ENCODE peak calls at places on chromosomes 7 and 10, in eight cellular contexts. O is uterus, M is psoas muscle, F is WERI-Rb-1, B is GM12864, H is Peyer's patch, D is foreskin fibroblast, V is cardiac fibroblast. Z is an unnamed sample.

GRCh38 chr7:42907316-42907715 is 4.6 kb downstream of the C7orf25 start:
- DNase-seq in O (no peak), M (no peak), F (no peak), B (no peak), H (no peak), D (no peak), V (peak), Z (no peak)

GRCh38 chr7:91266067-91266930 is 2.1 kb downstream of the FZD1 start:
- DNase-seq in O (peak), M (peak), F (no peak), B (no peak), H (no peak), D (no peak), V (no peak), Z (no peak)

GRCh38 chr10:82796510-82796909 is 921.5 kb downstream of the NRG3 start:
- DNase-seq in O (no peak), M (no peak), F (no peak), B (no peak), H (no peak), D (no peak), V (peak), Z (no peak)

GRCh38 chr10:74775099-74775498 is 51.3 kb upstream of the KAT6B start:
- DNase-seq in O (no peak), M (no peak), F (no peak), B (no peak), H (no peak), D (no peak), V (no peak), Z (no peak)

GRCh38 chr7:77797734-77798393 is 370 bp downstream of the TMEM60 start:
- DNase-seq in O (no peak), M (no peak), F (no peak), B (no peak), H (no peak), D (no peak), V (no peak), Z (no peak)

GRCh38 chr10:124558339-124558685 is 96.7 kb downstream of the LHPP start:
- DNase-seq in O (no peak), M (no peak), F (no peak), B (no peak), H (no peak), D (no peak), V (no peak), Z (no peak)

GRCh38 chr10:132446661-132447445 is 49.9 kb downstream of the PWWP2B start:
- DNase-seq in O (peak), M (no peak), F (peak), B (no peak), H (peak), D (no peak), V (peak), Z (peak)

GRCh38 chr10:29636178-29636577 is 1.4 kb upstream of the SVIL start:
- DNase-seq in O (no peak), M (no peak), F (no peak), B (no peak), H (no peak), D (peak), V (peak), Z (no peak)

GRCh38 chr7:103521917-103522316 is 75.9 kb upstream of the SLC26A5 start:
- DNase-seq in O (no peak), M (no peak), F (no peak), B (no peak), H (no peak), D (no peak), V (no peak), Z (no peak)

GRCh38 chr7:4650471-4651047 is 31.5 kb upstream of the FOXK1 start:
- DNase-seq in O (peak), M (peak), F (peak), B (no peak), H (no peak), D (no peak), V (peak), Z (no peak)

GRCh38 chr10:127148933-127149220 is 47.5 kb downstream of the INSYN2A start:
- DNase-seq in O (no peak), M (no peak), F (no peak), B (no peak), H (no peak), D (peak), V (peak), Z (no peak)

GRCh38 chr7:91348686-91349085 is 84.5 kb downstream of the FZD1 start:
- DNase-seq in O (no peak), M (no peak), F (no peak), B (no peak), H (no peak), D (no peak), V (peak), Z (no peak)

GRCh38 chr7:5450549-5451327 is 27.1 kb upstream of the TNRC18 start:
- DNase-seq in O (peak), M (peak), F (peak), B (no peak), H (no peak), D (peak), V (peak), Z (peak)

GRCh38 chr7:96314402-96315108 is 7.3 kb downstream of the SLC25A13 start:
- DNase-seq in O (no peak), M (no peak), F (no peak), B (no peak), H (no peak), D (no peak), V (no peak), Z (no peak)

GRCh38 chr7:3112499-3113134 is 69.0 kb upstream of the CARD11 start:
- DNase-seq in O (no peak), M (no peak), F (no peak), B (no peak), H (peak), D (no peak), V (no peak), Z (no peak)

GRCh38 chr10:125093199-125093841 is 67.0 kb downstream of the CTBP2 start:
- DNase-seq in O (peak), M (peak), F (no peak), B (no peak), H (no peak), D (peak), V (peak), Z (no peak)

GRCh38 chr7:154096-154835 is 38.1 kb upstream of the FAM20C start:
- DNase-seq in O (no peak), M (no peak), F (no peak), B (no peak), H (no peak), D (no peak), V (no peak), Z (no peak)

GRCh38 chr7:130446285-130446684 is 5.5 kb upstream of the CEP41 start:
- DNase-seq in O (no peak), M (no peak), F (no peak), B (no peak), H (no peak), D (no peak), V (no peak), Z (no peak)

GRCh38 chr7:70052691-70053090 is 454.4 kb downstream of the AUTS2 start:
- DNase-seq in O (no peak), M (no peak), F (no peak), B (no peak), H (no peak), D (no peak), V (no peak), Z (no peak)

GRCh38 chr10:89664206-89664605 is 19.2 kb upstream of the PANK1 start:
- DNase-seq in O (no peak), M (peak), F (no peak), B (no peak), H (no peak), D (no peak), V (no peak), Z (no peak)

GRCh38 chr7:150515248-150515647 is 576 bp downstream of the GIMAP7 start:
- DNase-seq in O (no peak), M (no peak), F (no peak), B (no peak), H (no peak), D (no peak), V (no peak), Z (no peak)

GRCh38 chr7:102279537-102280400 is 6.9 kb upstream of the SH2B2 start:
- DNase-seq in O (peak), M (no peak), F (peak), B (no peak), H (peak), D (no peak), V (peak), Z (peak)

GRCh38 chr10:116469437-116469836 is 41.8 kb downstream of the PNLIPRP3 start:
- DNase-seq in O (no peak), M (no peak), F (no peak), B (no peak), H (no peak), D (no peak), V (no peak), Z (no peak)

GRCh38 chr7:29442146-29442545 is 121.5 kb upstream of the PRR15 start:
- DNase-seq in O (no peak), M (no peak), F (peak), B (no peak), H (no peak), D (no peak), V (peak), Z (no peak)

GRCh38 chr10:132144086-132144485 is 42.7 kb upstream of the DPYSL4 start:
- DNase-seq in O (no peak), M (peak), F (no peak), B (no peak), H (no peak), D (no peak), V (no peak), Z (no peak)

GRCh38 chr7:22858274-22858639 is 35.6 kb upstream of the TOMM7 start:
- DNase-seq in O (no peak), M (no peak), F (no peak), B (no peak), H (no peak), D (no peak), V (no peak), Z (no peak)

GRCh38 chr10:132070724-132071123 is 5.0 kb downstream of the JAKMIP3 start:
- DNase-seq in O (no peak), M (no peak), F (no peak), B (no peak), H (no peak), D (no peak), V (no peak), Z (no peak)

GRCh38 chr7:102064361-102065025 is 222.2 kb upstream of the SH2B2 start:
- DNase-seq in O (no peak), M (no peak), F (no peak), B (no peak), H (no peak), D (no peak), V (peak), Z (no peak)

GRCh38 chr7:44289341-44290249 is 35.8 kb downstream of the CAMK2B start:
- DNase-seq in O (peak), M (no peak), F (peak), B (no peak), H (no peak), D (no peak), V (no peak), Z (no peak)

GRCh38 chr7:30427296-30428080 is 51.1 kb downstream of the NOD1 start:
- DNase-seq in O (no peak), M (no peak), F (no peak), B (no peak), H (no peak), D (no peak), V (no peak), Z (no peak)

GRCh38 chr10:46273506-46274477 is 13.0 kb upstream of the ANTXRL start:
- DNase-seq in O (no peak), M (no peak), F (peak), B (no peak), H (peak), D (no peak), V (no peak), Z (no peak)

GRCh38 chr10:19168584-19168983 is 120.0 kb downstream of the MALRD1 start:
- DNase-seq in O (no peak), M (no peak), F (peak), B (no peak), H (no peak), D (no peak), V (peak), Z (no peak)

GRCh38 chr7:100705341-100705752 is 574 bp upstream of the POP7 start:
- DNase-seq in O (peak), M (peak), F (peak), B (no peak), H (peak), D (peak), V (peak), Z (peak)

GRCh38 chr10:84267503-84268126 is 22.8 kb downstream of the RGR start:
- DNase-seq in O (no peak), M (no peak), F (peak), B (no peak), H (no peak), D (peak), V (peak), Z (peak)

GRCh38 chr7:134890246-134891240 is 95.8 kb upstream of the AGBL3 start:
- DNase-seq in O (peak), M (no peak), F (no peak), B (no peak), H (no peak), D (no peak), V (peak), Z (no peak)

DNA sequence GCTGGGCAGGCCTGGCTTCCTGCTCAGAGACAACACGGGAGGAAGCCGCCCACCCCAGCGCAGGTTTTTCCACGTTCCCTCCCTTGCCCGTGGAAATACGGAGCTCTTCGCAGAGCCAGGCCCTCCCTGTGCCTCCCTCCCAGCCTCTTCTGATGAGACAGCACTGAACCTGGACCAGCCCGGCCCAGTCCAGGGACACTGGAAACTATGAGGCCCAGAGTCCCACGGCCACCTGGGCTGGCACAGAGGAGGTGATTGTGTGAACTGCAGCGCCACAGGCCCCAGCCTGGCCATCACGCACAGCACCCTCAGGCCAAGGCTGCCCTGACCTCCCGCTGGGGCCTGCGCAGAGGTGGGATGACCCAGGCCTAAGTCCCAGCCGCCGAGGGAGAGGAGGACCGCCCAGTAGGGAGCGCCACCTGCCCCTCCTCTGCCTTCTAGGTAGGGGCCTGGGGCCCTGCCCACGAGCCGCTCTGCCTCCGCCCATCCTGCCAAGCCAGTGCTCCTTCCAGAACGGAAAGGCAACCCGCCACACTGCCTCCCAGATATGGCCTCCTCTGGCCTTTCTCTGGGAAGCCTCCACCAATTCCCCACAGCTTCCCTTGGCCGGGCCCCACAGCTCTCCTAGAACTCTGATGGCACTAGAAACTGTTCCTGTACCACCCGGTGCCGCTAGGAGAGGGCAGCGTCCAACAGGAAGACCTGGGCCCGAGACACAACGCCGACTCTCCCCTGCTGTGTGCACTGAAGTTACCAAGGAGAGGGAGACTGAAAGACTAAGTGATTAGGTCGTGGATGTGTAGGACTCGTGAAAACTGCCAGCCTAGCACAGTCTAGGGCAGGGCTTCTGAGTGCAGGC is 57.2 kb downstream of the PROSER2 start:
- DNase-seq in O (no peak), M (no peak), F (no peak), B (no peak), H (no peak), D (no peak), V (no peak), Z (no peak)
- TF ChIP-seq CTCF in O (no peak), M (no peak), F (no peak), B (no peak), H (no peak), D (no peak), V (no peak), Z (no peak)

GRCh38 chr10:99172950-99173349 is 62.7 kb downstream of the HPSE2 start:
- DNase-seq in O (no peak), M (no peak), F (no peak), B (no peak), H (no peak), D (no peak), V (no peak), Z (no peak)

GRCh38 chr10:99172130-99172738 is 63.4 kb downstream of the HPSE2 start:
- DNase-seq in O (no peak), M (no peak), F (peak), B (no peak), H (no peak), D (peak), V (peak), Z (no peak)
- TF ChIP-seq CTCF in O (no peak), M (peak), F (peak), B (peak), H (peak), D (peak), V (peak), Z (no peak)

GRCh38 chr7:18317956-18318355 is 177.6 kb upstream of the HDAC9 start:
- DNase-seq in O (peak), M (no peak), F (no peak), B (no peak), H (no peak), D (no peak), V (no peak), Z (no peak)

GRCh38 chr7:18320422-18320821 is 175.1 kb upstream of the HDAC9 start:
- DNase-seq in O (no peak), M (no peak), F (no peak), B (no peak), H (no peak), D (no peak), V (no peak), Z (no peak)

GRCh38 chr7:18315241-18315640 is 180.3 kb upstream of the HDAC9 start:
- DNase-seq in O (no peak), M (no peak), F (no peak), B (no peak), H (no peak), D (no peak), V (no peak), Z (no peak)

GRCh38 chr7:18320971-18321567 is 174.5 kb upstream of the HDAC9 start:
- DNase-seq in O (no peak), M (no peak), F (no peak), B (peak), H (no peak), D (peak), V (peak), Z (peak)
- TF ChIP-seq CTCF in O (peak), M (peak), F (peak), B (peak), H (peak), D (peak), V (peak), Z (peak)

DNA sequence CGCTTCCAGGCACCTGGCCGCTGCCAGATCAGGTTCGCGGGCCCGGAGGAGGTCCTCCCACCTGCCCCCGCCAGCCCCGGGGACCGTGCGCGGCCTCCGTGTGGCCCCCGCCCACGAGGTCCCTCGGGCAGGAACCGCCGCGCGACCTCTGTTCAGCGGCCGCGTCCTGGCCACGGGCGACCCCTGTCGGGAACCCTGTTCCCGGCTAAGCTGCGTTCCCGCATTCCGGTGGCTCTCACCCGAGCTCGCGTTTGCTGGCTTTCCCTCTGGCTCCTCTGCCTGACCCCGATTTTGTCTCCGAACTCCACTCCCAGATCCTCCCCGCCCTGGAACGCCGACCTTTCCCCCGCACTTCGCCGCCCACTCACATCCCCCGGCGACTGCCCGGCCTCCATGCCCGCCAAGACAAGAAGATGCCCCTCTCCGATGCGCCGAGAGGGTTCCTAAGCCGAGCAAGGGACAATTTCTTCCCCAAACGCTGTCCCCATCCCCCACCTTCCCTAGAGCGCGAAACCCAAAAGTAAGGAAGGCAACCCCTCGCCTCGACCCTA is 2.3 kb downstream of the SFMBT2 start:
- DNase-seq in O (peak), M (peak), F (no peak), B (no peak), H (peak), D (peak), V (no peak), Z (peak)
- TF ChIP-seq CTCF in O (peak), M (peak), F (no peak), B (peak), H (peak), D (peak), V (no peak), Z (peak)

DNA sequence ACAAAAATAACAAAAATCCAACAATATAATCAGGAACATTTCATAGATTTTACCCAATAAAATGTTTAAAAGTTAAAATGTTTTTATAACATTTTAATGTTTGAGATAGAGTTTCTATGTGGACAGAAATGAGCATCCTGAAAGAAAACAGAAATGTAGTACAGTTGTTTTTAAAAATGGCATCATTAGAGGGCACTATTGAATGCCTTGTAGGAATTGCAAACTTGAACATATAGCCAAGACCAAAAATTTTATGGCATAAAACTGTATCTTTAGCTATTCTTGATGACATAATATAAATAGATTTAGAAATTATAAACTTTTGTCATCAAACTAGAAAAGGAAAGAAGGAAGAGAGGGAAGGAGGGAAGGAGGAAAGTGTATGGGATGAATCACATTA is 1372.7 kb downstream of the GATA3 start:
- DNase-seq in O (no peak), M (no peak), F (no peak), B (no peak), H (no peak), D (no peak), V (no peak), Z (no peak)
- TF ChIP-seq CTCF in O (no peak), M (no peak), F (no peak), B (no peak), H (no peak), D (no peak), V (no peak), Z (no peak)

DNA sequence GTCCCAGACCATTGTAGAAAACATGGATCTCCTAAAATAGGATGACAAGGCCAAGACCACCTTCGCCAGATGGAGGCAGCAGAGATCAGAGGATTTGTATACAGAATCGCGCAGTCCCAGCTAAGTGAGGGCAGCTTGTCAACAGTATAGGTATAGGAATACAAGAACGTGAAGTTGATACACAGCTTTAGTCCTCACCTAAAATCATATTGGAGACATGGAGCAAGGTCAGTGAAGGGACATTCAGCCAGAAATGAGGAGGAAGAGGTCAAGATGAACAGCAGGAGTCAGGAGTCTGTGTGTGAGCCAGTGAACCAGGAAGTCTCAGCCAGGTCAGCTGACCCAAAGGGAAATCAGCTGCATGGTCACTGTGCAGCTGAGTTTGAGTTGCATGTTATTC is 263.4 kb upstream of the PRKCQ start:
- DNase-seq in O (no peak), M (no peak), F (no peak), B (no peak), H (peak), D (no peak), V (no peak), Z (no peak)
- TF ChIP-seq CTCF in O (no peak), M (no peak), F (no peak), B (peak), H (no peak), D (peak), V (no peak), Z (peak)